ENCODE peak calls at places on chromosomes 16 and 17, in eight cellular contexts. One of them, this sample, is unnamed.
A peak's percentile ranks its signal among the peaks of the same experiment; 100 is the strongest.

GRCh38 chr17:4536259-4536741 is 18.9 kb downstream of the MYBBP1A start:
- DNase-seq in Caki2: no peak
- DNase-seq in colonic mucosa: no peak
- DNase-seq in GM18507: no peak
- DNase-seq in CD8-positive, alpha-beta T cell: no peak
- DNase-seq in stimulated activated effector memory CD8-positive, alpha-beta T cell treated with anti-CD3 and anti-CD28 coated beads, Interleukin-12 subunit alpha, Interleukin-12 subunit beta, amount 100 ng/mL, for 72 hours: no peak
- DNase-seq in HCEC 1CT: no peak
- DNase-seq in LoVo: no peak
- DNase-seq in this sample: no peak

GRCh38 chr16:4034963-4035362 is 81.3 kb downstream of the ADCY9 start:
- DNase-seq in Caki2: no peak
- DNase-seq in colonic mucosa: no peak
- DNase-seq in GM18507: no peak
- DNase-seq in CD8-positive, alpha-beta T cell: no peak
- DNase-seq in stimulated activated effector memory CD8-positive, alpha-beta T cell treated with anti-CD3 and anti-CD28 coated beads, Interleukin-12 subunit alpha, Interleukin-12 subunit beta, amount 100 ng/mL, for 72 hours: no peak
- DNase-seq in HCEC 1CT: no peak
- DNase-seq in LoVo: no peak
- DNase-seq in this sample: no peak

GRCh38 chr16:18931756-18932155 is 5.5 kb upstream of the SMG1 start:
- DNase-seq in Caki2: no peak
- DNase-seq in colonic mucosa: no peak
- DNase-seq in GM18507: no peak
- DNase-seq in CD8-positive, alpha-beta T cell: no peak
- DNase-seq in stimulated activated effector memory CD8-positive, alpha-beta T cell treated with anti-CD3 and anti-CD28 coated beads, Interleukin-12 subunit alpha, Interleukin-12 subunit beta, amount 100 ng/mL, for 72 hours: no peak
- DNase-seq in HCEC 1CT: no peak
- DNase-seq in LoVo: no peak
- DNase-seq in this sample: no peak

GRCh38 chr17:79777166-79777843 is 643 bp upstream of the CBX2 start:
- DNase-seq in Caki2: peak; percentile 50
- DNase-seq in colonic mucosa: peak; percentile 71
- DNase-seq in GM18507: no peak
- DNase-seq in CD8-positive, alpha-beta T cell: no peak
- DNase-seq in stimulated activated effector memory CD8-positive, alpha-beta T cell treated with anti-CD3 and anti-CD28 coated beads, Interleukin-12 subunit alpha, Interleukin-12 subunit beta, amount 100 ng/mL, for 72 hours: peak; percentile 66
- DNase-seq in HCEC 1CT: peak; percentile 66
- DNase-seq in LoVo: peak; percentile 45
- DNase-seq in this sample: no peak

GRCh38 chr17:69609495-69610315 is 195.2 kb downstream of the MAP2K6 start:
- DNase-seq in Caki2: peak; percentile 41
- DNase-seq in colonic mucosa: peak; percentile 19
- DNase-seq in GM18507: no peak
- DNase-seq in CD8-positive, alpha-beta T cell: no peak
- DNase-seq in stimulated activated effector memory CD8-positive, alpha-beta T cell treated with anti-CD3 and anti-CD28 coated beads, Interleukin-12 subunit alpha, Interleukin-12 subunit beta, amount 100 ng/mL, for 72 hours: no peak
- DNase-seq in HCEC 1CT: peak; percentile 56
- DNase-seq in LoVo: no peak
- DNase-seq in this sample: no peak

GRCh38 chr17:34997355-34997862 is 17.1 kb downstream of the LIG3 start:
- DNase-seq in Caki2: no peak
- DNase-seq in colonic mucosa: peak; percentile 31
- DNase-seq in GM18507: no peak
- DNase-seq in CD8-positive, alpha-beta T cell: no peak
- DNase-seq in stimulated activated effector memory CD8-positive, alpha-beta T cell treated with anti-CD3 and anti-CD28 coated beads, Interleukin-12 subunit alpha, Interleukin-12 subunit beta, amount 100 ng/mL, for 72 hours: no peak
- DNase-seq in HCEC 1CT: no peak
- DNase-seq in LoVo: no peak
- DNase-seq in this sample: no peak

GRCh38 chr16:22092143-22092933 is at the start of gene VWA3A:
- DNase-seq in Caki2: no peak
- DNase-seq in colonic mucosa: no peak
- DNase-seq in GM18507: no peak
- DNase-seq in CD8-positive, alpha-beta T cell: no peak
- DNase-seq in stimulated activated effector memory CD8-positive, alpha-beta T cell treated with anti-CD3 and anti-CD28 coated beads, Interleukin-12 subunit alpha, Interleukin-12 subunit beta, amount 100 ng/mL, for 72 hours: no peak
- DNase-seq in HCEC 1CT: peak; percentile 14
- DNase-seq in LoVo: no peak
- DNase-seq in this sample: no peak

GRCh38 chr17:28725166-28725659 is 820 bp downstream of the TLCD1 start:
- DNase-seq in Caki2: peak; percentile 66
- DNase-seq in colonic mucosa: peak; percentile 44
- DNase-seq in GM18507: no peak
- DNase-seq in CD8-positive, alpha-beta T cell: no peak
- DNase-seq in stimulated activated effector memory CD8-positive, alpha-beta T cell treated with anti-CD3 and anti-CD28 coated beads, Interleukin-12 subunit alpha, Interleukin-12 subunit beta, amount 100 ng/mL, for 72 hours: no peak
- DNase-seq in HCEC 1CT: peak; percentile 79
- DNase-seq in LoVo: peak; percentile 57
- DNase-seq in this sample: no peak

GRCh38 chr16:2813661-2814288 is 3.3 kb upstream of the PRSS21 start:
- DNase-seq in Caki2: no peak
- DNase-seq in colonic mucosa: no peak
- DNase-seq in GM18507: no peak
- DNase-seq in CD8-positive, alpha-beta T cell: no peak
- DNase-seq in stimulated activated effector memory CD8-positive, alpha-beta T cell treated with anti-CD3 and anti-CD28 coated beads, Interleukin-12 subunit alpha, Interleukin-12 subunit beta, amount 100 ng/mL, for 72 hours: no peak
- DNase-seq in HCEC 1CT: no peak
- DNase-seq in LoVo: no peak
- DNase-seq in this sample: no peak

GRCh38 chr16:53789159-53789558 is 85.2 kb downstream of the FTO start:
- DNase-seq in Caki2: no peak
- DNase-seq in colonic mucosa: no peak
- DNase-seq in GM18507: no peak
- DNase-seq in CD8-positive, alpha-beta T cell: no peak
- DNase-seq in stimulated activated effector memory CD8-positive, alpha-beta T cell treated with anti-CD3 and anti-CD28 coated beads, Interleukin-12 subunit alpha, Interleukin-12 subunit beta, amount 100 ng/mL, for 72 hours: no peak
- DNase-seq in HCEC 1CT: peak; percentile 75
- DNase-seq in LoVo: no peak
- DNase-seq in this sample: no peak

GRCh38 chr17:148757-149156 is 11.4 kb downstream of the SCGB1C2 start:
- DNase-seq in Caki2: no peak
- DNase-seq in colonic mucosa: no peak
- DNase-seq in GM18507: no peak
- DNase-seq in CD8-positive, alpha-beta T cell: no peak
- DNase-seq in stimulated activated effector memory CD8-positive, alpha-beta T cell treated with anti-CD3 and anti-CD28 coated beads, Interleukin-12 subunit alpha, Interleukin-12 subunit beta, amount 100 ng/mL, for 72 hours: no peak
- DNase-seq in HCEC 1CT: no peak
- DNase-seq in LoVo: no peak
- DNase-seq in this sample: no peak

GRCh38 chr17:40070895-40071719 is 8.3 kb downstream of the THRA start:
- DNase-seq in Caki2: peak; percentile 44
- DNase-seq in colonic mucosa: peak; percentile 94
- DNase-seq in GM18507: no peak
- DNase-seq in CD8-positive, alpha-beta T cell: no peak
- DNase-seq in stimulated activated effector memory CD8-positive, alpha-beta T cell treated with anti-CD3 and anti-CD28 coated beads, Interleukin-12 subunit alpha, Interleukin-12 subunit beta, amount 100 ng/mL, for 72 hours: no peak
- DNase-seq in HCEC 1CT: no peak
- DNase-seq in LoVo: no peak
- DNase-seq in this sample: no peak

GRCh38 chr16:46688101-46688656 is 799 bp downstream of the VPS35 start:
- DNase-seq in Caki2: no peak
- DNase-seq in colonic mucosa: peak; percentile 53
- DNase-seq in GM18507: no peak
- DNase-seq in CD8-positive, alpha-beta T cell: peak; percentile 29
- DNase-seq in stimulated activated effector memory CD8-positive, alpha-beta T cell treated with anti-CD3 and anti-CD28 coated beads, Interleukin-12 subunit alpha, Interleukin-12 subunit beta, amount 100 ng/mL, for 72 hours: no peak
- DNase-seq in HCEC 1CT: no peak
- DNase-seq in LoVo: no peak
- DNase-seq in this sample: no peak

GRCh38 chr17:77324227-77324626 is 183.5 kb downstream of the SEC14L1 start:
- DNase-seq in Caki2: no peak
- DNase-seq in colonic mucosa: peak; percentile 17
- DNase-seq in GM18507: no peak
- DNase-seq in CD8-positive, alpha-beta T cell: no peak
- DNase-seq in stimulated activated effector memory CD8-positive, alpha-beta T cell treated with anti-CD3 and anti-CD28 coated beads, Interleukin-12 subunit alpha, Interleukin-12 subunit beta, amount 100 ng/mL, for 72 hours: no peak
- DNase-seq in HCEC 1CT: no peak
- DNase-seq in LoVo: no peak
- DNase-seq in this sample: no peak

GRCh38 chr17:42340691-42341127 is 47.5 kb downstream of the STAT3 start:
- DNase-seq in Caki2: no peak
- DNase-seq in colonic mucosa: no peak
- DNase-seq in GM18507: no peak
- DNase-seq in CD8-positive, alpha-beta T cell: no peak
- DNase-seq in stimulated activated effector memory CD8-positive, alpha-beta T cell treated with anti-CD3 and anti-CD28 coated beads, Interleukin-12 subunit alpha, Interleukin-12 subunit beta, amount 100 ng/mL, for 72 hours: peak; percentile 78
- DNase-seq in HCEC 1CT: no peak
- DNase-seq in LoVo: no peak
- DNase-seq in this sample: no peak

GRCh38 chr17:54944796-54945195 is 23.7 kb downstream of the COX11 start:
- DNase-seq in Caki2: no peak
- DNase-seq in colonic mucosa: no peak
- DNase-seq in GM18507: no peak
- DNase-seq in CD8-positive, alpha-beta T cell: no peak
- DNase-seq in stimulated activated effector memory CD8-positive, alpha-beta T cell treated with anti-CD3 and anti-CD28 coated beads, Interleukin-12 subunit alpha, Interleukin-12 subunit beta, amount 100 ng/mL, for 72 hours: no peak
- DNase-seq in HCEC 1CT: peak; percentile 9
- DNase-seq in LoVo: no peak
- DNase-seq in this sample: no peak

GRCh38 chr17:34644941-34645550 is 65.7 kb downstream of the TMEM132E start:
- DNase-seq in Caki2: no peak
- DNase-seq in colonic mucosa: no peak
- DNase-seq in GM18507: no peak
- DNase-seq in CD8-positive, alpha-beta T cell: no peak
- DNase-seq in stimulated activated effector memory CD8-positive, alpha-beta T cell treated with anti-CD3 and anti-CD28 coated beads, Interleukin-12 subunit alpha, Interleukin-12 subunit beta, amount 100 ng/mL, for 72 hours: no peak
- DNase-seq in HCEC 1CT: no peak
- DNase-seq in LoVo: no peak
- DNase-seq in this sample: no peak

GRCh38 chr16:3642397-3643094 is 11.9 kb upstream of the DNASE1 start:
- DNase-seq in Caki2: peak; percentile 40
- DNase-seq in colonic mucosa: peak; percentile 70
- DNase-seq in GM18507: no peak
- DNase-seq in CD8-positive, alpha-beta T cell: no peak
- DNase-seq in stimulated activated effector memory CD8-positive, alpha-beta T cell treated with anti-CD3 and anti-CD28 coated beads, Interleukin-12 subunit alpha, Interleukin-12 subunit beta, amount 100 ng/mL, for 72 hours: no peak
- DNase-seq in HCEC 1CT: no peak
- DNase-seq in LoVo: no peak
- DNase-seq in this sample: no peak

GRCh38 chr17:68458260-68459029 is 1.1 kb upstream of the WIPI1 start:
- DNase-seq in Caki2: no peak
- DNase-seq in colonic mucosa: no peak
- DNase-seq in GM18507: no peak
- DNase-seq in CD8-positive, alpha-beta T cell: no peak
- DNase-seq in stimulated activated effector memory CD8-positive, alpha-beta T cell treated with anti-CD3 and anti-CD28 coated beads, Interleukin-12 subunit alpha, Interleukin-12 subunit beta, amount 100 ng/mL, for 72 hours: peak; percentile 61
- DNase-seq in HCEC 1CT: no peak
- DNase-seq in LoVo: no peak
- DNase-seq in this sample: no peak

GRCh38 chr17:7852919-7853692 is 1.8 kb upstream of the TMEM88 start:
- DNase-seq in Caki2: no peak
- DNase-seq in colonic mucosa: no peak
- DNase-seq in GM18507: no peak
- DNase-seq in CD8-positive, alpha-beta T cell: no peak
- DNase-seq in stimulated activated effector memory CD8-positive, alpha-beta T cell treated with anti-CD3 and anti-CD28 coated beads, Interleukin-12 subunit alpha, Interleukin-12 subunit beta, amount 100 ng/mL, for 72 hours: peak; percentile 54
- DNase-seq in HCEC 1CT: no peak
- DNase-seq in LoVo: no peak
- DNase-seq in this sample: no peak

GRCh38 chr17:19270347-19270950 is 33.3 kb downstream of the EPN2 start:
- DNase-seq in Caki2: no peak
- DNase-seq in colonic mucosa: no peak
- DNase-seq in GM18507: no peak
- DNase-seq in CD8-positive, alpha-beta T cell: no peak
- DNase-seq in stimulated activated effector memory CD8-positive, alpha-beta T cell treated with anti-CD3 and anti-CD28 coated beads, Interleukin-12 subunit alpha, Interleukin-12 subunit beta, amount 100 ng/mL, for 72 hours: no peak
- DNase-seq in HCEC 1CT: no peak
- DNase-seq in LoVo: no peak
- DNase-seq in this sample: no peak

GRCh38 chr16:89047331-89048086 is 46.1 kb upstream of the ACSF3 start:
- DNase-seq in Caki2: no peak
- DNase-seq in colonic mucosa: no peak
- DNase-seq in GM18507: no peak
- DNase-seq in CD8-positive, alpha-beta T cell: no peak
- DNase-seq in stimulated activated effector memory CD8-positive, alpha-beta T cell treated with anti-CD3 and anti-CD28 coated beads, Interleukin-12 subunit alpha, Interleukin-12 subunit beta, amount 100 ng/mL, for 72 hours: no peak
- DNase-seq in HCEC 1CT: no peak
- DNase-seq in LoVo: no peak
- DNase-seq in this sample: no peak

GRCh38 chr17:301681-302299 is 50.8 kb downstream of the RPH3AL start:
- DNase-seq in Caki2: no peak
- DNase-seq in colonic mucosa: peak; percentile 51
- DNase-seq in GM18507: no peak
- DNase-seq in CD8-positive, alpha-beta T cell: no peak
- DNase-seq in stimulated activated effector memory CD8-positive, alpha-beta T cell treated with anti-CD3 and anti-CD28 coated beads, Interleukin-12 subunit alpha, Interleukin-12 subunit beta, amount 100 ng/mL, for 72 hours: no peak
- DNase-seq in HCEC 1CT: no peak
- DNase-seq in LoVo: no peak
- DNase-seq in this sample: no peak

GRCh38 chr17:19482571-19482970 is 51.1 kb upstream of the SLC47A1 start:
- DNase-seq in Caki2: no peak
- DNase-seq in colonic mucosa: no peak
- DNase-seq in GM18507: no peak
- DNase-seq in CD8-positive, alpha-beta T cell: no peak
- DNase-seq in stimulated activated effector memory CD8-positive, alpha-beta T cell treated with anti-CD3 and anti-CD28 coated beads, Interleukin-12 subunit alpha, Interleukin-12 subunit beta, amount 100 ng/mL, for 72 hours: no peak
- DNase-seq in HCEC 1CT: peak; percentile 18
- DNase-seq in LoVo: no peak
- DNase-seq in this sample: no peak

GRCh38 chr17:8057691-8058114 is 18.8 kb downstream of the ALOX15B start:
- DNase-seq in Caki2: peak; percentile 50
- DNase-seq in colonic mucosa: peak; percentile 48
- DNase-seq in GM18507: peak; percentile 51
- DNase-seq in CD8-positive, alpha-beta T cell: no peak
- DNase-seq in stimulated activated effector memory CD8-positive, alpha-beta T cell treated with anti-CD3 and anti-CD28 coated beads, Interleukin-12 subunit alpha, Interleukin-12 subunit beta, amount 100 ng/mL, for 72 hours: peak; percentile 62
- DNase-seq in HCEC 1CT: peak; percentile 73
- DNase-seq in LoVo: peak; percentile 85
- DNase-seq in this sample: peak; percentile 20

GRCh38 chr16:71676236-71676635 is 48.3 kb downstream of the PHLPP2 start:
- DNase-seq in Caki2: no peak
- DNase-seq in colonic mucosa: no peak
- DNase-seq in GM18507: no peak
- DNase-seq in CD8-positive, alpha-beta T cell: no peak
- DNase-seq in stimulated activated effector memory CD8-positive, alpha-beta T cell treated with anti-CD3 and anti-CD28 coated beads, Interleukin-12 subunit alpha, Interleukin-12 subunit beta, amount 100 ng/mL, for 72 hours: no peak
- DNase-seq in HCEC 1CT: no peak
- DNase-seq in LoVo: no peak
- DNase-seq in this sample: no peak

GRCh38 chr16:25488435-25488834 is 203.3 kb upstream of the HS3ST4 start:
- DNase-seq in Caki2: no peak
- DNase-seq in colonic mucosa: no peak
- DNase-seq in GM18507: no peak
- DNase-seq in CD8-positive, alpha-beta T cell: no peak
- DNase-seq in stimulated activated effector memory CD8-positive, alpha-beta T cell treated with anti-CD3 and anti-CD28 coated beads, Interleukin-12 subunit alpha, Interleukin-12 subunit beta, amount 100 ng/mL, for 72 hours: no peak
- DNase-seq in HCEC 1CT: no peak
- DNase-seq in LoVo: no peak
- DNase-seq in this sample: no peak

GRCh38 chr17:7001562-7001961 is 5.7 kb downstream of the ALOX12 start:
- DNase-seq in Caki2: no peak
- DNase-seq in colonic mucosa: no peak
- DNase-seq in GM18507: no peak
- DNase-seq in CD8-positive, alpha-beta T cell: no peak
- DNase-seq in stimulated activated effector memory CD8-positive, alpha-beta T cell treated with anti-CD3 and anti-CD28 coated beads, Interleukin-12 subunit alpha, Interleukin-12 subunit beta, amount 100 ng/mL, for 72 hours: no peak
- DNase-seq in HCEC 1CT: peak; percentile 12
- DNase-seq in LoVo: no peak
- DNase-seq in this sample: no peak

GRCh38 chr16:50970221-50970620 is 180.8 kb downstream of the SALL1 start:
- DNase-seq in Caki2: peak; percentile 51
- DNase-seq in colonic mucosa: no peak
- DNase-seq in GM18507: no peak
- DNase-seq in CD8-positive, alpha-beta T cell: no peak
- DNase-seq in stimulated activated effector memory CD8-positive, alpha-beta T cell treated with anti-CD3 and anti-CD28 coated beads, Interleukin-12 subunit alpha, Interleukin-12 subunit beta, amount 100 ng/mL, for 72 hours: no peak
- DNase-seq in HCEC 1CT: no peak
- DNase-seq in LoVo: no peak
- DNase-seq in this sample: no peak

GRCh38 chr17:39235555-39236221 is 9.9 kb upstream of the STAC2 start:
- DNase-seq in Caki2: peak; percentile 33
- DNase-seq in colonic mucosa: peak; percentile 45
- DNase-seq in GM18507: no peak
- DNase-seq in CD8-positive, alpha-beta T cell: no peak
- DNase-seq in stimulated activated effector memory CD8-positive, alpha-beta T cell treated with anti-CD3 and anti-CD28 coated beads, Interleukin-12 subunit alpha, Interleukin-12 subunit beta, amount 100 ng/mL, for 72 hours: peak; percentile 72
- DNase-seq in HCEC 1CT: peak; percentile 66
- DNase-seq in LoVo: peak; percentile 32
- DNase-seq in this sample: no peak

GRCh38 chr17:72145562-72145961 is 24.7 kb downstream of the SOX9 start:
- DNase-seq in Caki2: no peak
- DNase-seq in colonic mucosa: no peak
- DNase-seq in GM18507: no peak
- DNase-seq in CD8-positive, alpha-beta T cell: no peak
- DNase-seq in stimulated activated effector memory CD8-positive, alpha-beta T cell treated with anti-CD3 and anti-CD28 coated beads, Interleukin-12 subunit alpha, Interleukin-12 subunit beta, amount 100 ng/mL, for 72 hours: no peak
- DNase-seq in HCEC 1CT: no peak
- DNase-seq in LoVo: no peak
- DNase-seq in this sample: no peak

GRCh38 chr16:15486661-15487060 is 52.3 kb downstream of the BMERB1 start:
- DNase-seq in Caki2: no peak
- DNase-seq in colonic mucosa: no peak
- DNase-seq in GM18507: no peak
- DNase-seq in CD8-positive, alpha-beta T cell: no peak
- DNase-seq in stimulated activated effector memory CD8-positive, alpha-beta T cell treated with anti-CD3 and anti-CD28 coated beads, Interleukin-12 subunit alpha, Interleukin-12 subunit beta, amount 100 ng/mL, for 72 hours: no peak
- DNase-seq in HCEC 1CT: no peak
- DNase-seq in LoVo: no peak
- DNase-seq in this sample: no peak

GRCh38 chr17:35101725-35102124 is 17.9 kb downstream of the RAD51D start:
- DNase-seq in Caki2: no peak
- DNase-seq in colonic mucosa: no peak
- DNase-seq in GM18507: no peak
- DNase-seq in CD8-positive, alpha-beta T cell: no peak
- DNase-seq in stimulated activated effector memory CD8-positive, alpha-beta T cell treated with anti-CD3 and anti-CD28 coated beads, Interleukin-12 subunit alpha, Interleukin-12 subunit beta, amount 100 ng/mL, for 72 hours: no peak
- DNase-seq in HCEC 1CT: no peak
- DNase-seq in LoVo: no peak
- DNase-seq in this sample: no peak

GRCh38 chr17:20995873-20996723 is 46.7 kb downstream of the USP22 start:
- DNase-seq in Caki2: no peak
- DNase-seq in colonic mucosa: no peak
- DNase-seq in GM18507: no peak
- DNase-seq in CD8-positive, alpha-beta T cell: no peak
- DNase-seq in stimulated activated effector memory CD8-positive, alpha-beta T cell treated with anti-CD3 and anti-CD28 coated beads, Interleukin-12 subunit alpha, Interleukin-12 subunit beta, amount 100 ng/mL, for 72 hours: no peak
- DNase-seq in HCEC 1CT: no peak
- DNase-seq in LoVo: no peak
- DNase-seq in this sample: no peak

This sample was measured in activated gamma-delta T cell treated with anti-CD3 and anti-CD28 coated beads, Interleukin-2, amount 50 U/mL, for 16 hours.